ENCODE peak calls at places on chromosomes 4 and X, in four cellular contexts. One of them, this sample, is unnamed.
A peak's percentile ranks its signal among the peaks of the same experiment; 100 is the strongest.

GRCh38 chrX:131746491-131746968 is 202.7 kb downstream of the OR13H1 start:
- DNase-seq in activated naive CD8-positive, alpha-beta T cell treated with anti-CD3 and anti-CD28 coated beads, Interleukin-2, amount 50 U/mL, for 24 hours: no peak
- DNase-seq in activated CD4-positive, alpha-beta T cell treated with anti-CD3 and anti-CD28 coated beads for 36 hours: no peak
- DNase-seq in activated T-cell treated with anti-CD3 and anti-CD28 coated beads for 1 hour: no peak
- DNase-seq in this sample: peak; percentile 40

GRCh38 chr4:125283702-125284279 is 31.0 kb upstream of the FAT4 start:
- DNase-seq in activated CD4-positive, alpha-beta T cell treated with anti-CD3 and anti-CD28 coated beads for 36 hours: peak; percentile 16
- DNase-seq in activated naive CD8-positive, alpha-beta T cell treated with anti-CD3 and anti-CD28 coated beads, Interleukin-2, amount 50 U/mL, for 24 hours: no peak
- DNase-seq in activated T-cell treated with anti-CD3 and anti-CD28 coated beads for 1 hour: no peak
- DNase-seq in this sample: no peak

GRCh38 chr4:89797117-89797516 is 39.8 kb downstream of the SNCA start:
- DNase-seq in activated naive CD8-positive, alpha-beta T cell treated with anti-CD3 and anti-CD28 coated beads, Interleukin-2, amount 50 U/mL, for 24 hours: no peak
- DNase-seq in activated T-cell treated with anti-CD3 and anti-CD28 coated beads for 1 hour: no peak
- DNase-seq in activated CD4-positive, alpha-beta T cell treated with anti-CD3 and anti-CD28 coated beads for 36 hours: no peak
- DNase-seq in this sample: no peak

GRCh38 chr4:96593422-96593821 is 753.5 kb downstream of the PDHA2 start:
- DNase-seq in activated naive CD8-positive, alpha-beta T cell treated with anti-CD3 and anti-CD28 coated beads, Interleukin-2, amount 50 U/mL, for 24 hours: no peak
- DNase-seq in activated CD4-positive, alpha-beta T cell treated with anti-CD3 and anti-CD28 coated beads for 36 hours: no peak
- DNase-seq in activated T-cell treated with anti-CD3 and anti-CD28 coated beads for 1 hour: no peak
- DNase-seq in this sample: no peak

GRCh38 chr4:77862478-77863216 is at the start of gene MRPL1:
- DNase-seq in activated naive CD8-positive, alpha-beta T cell treated with anti-CD3 and anti-CD28 coated beads, Interleukin-2, amount 50 U/mL, for 24 hours: peak; percentile 86
- DNase-seq in activated CD4-positive, alpha-beta T cell treated with anti-CD3 and anti-CD28 coated beads for 36 hours: peak; percentile 92
- DNase-seq in activated T-cell treated with anti-CD3 and anti-CD28 coated beads for 1 hour: peak; percentile 78
- DNase-seq in this sample: peak; percentile 93

GRCh38 chr4:1417522-1418390 is 11.5 kb upstream of the NKX1-1 start:
- DNase-seq in activated naive CD8-positive, alpha-beta T cell treated with anti-CD3 and anti-CD28 coated beads, Interleukin-2, amount 50 U/mL, for 24 hours: peak; percentile 1
- DNase-seq in activated T-cell treated with anti-CD3 and anti-CD28 coated beads for 1 hour: no peak
- DNase-seq in activated CD4-positive, alpha-beta T cell treated with anti-CD3 and anti-CD28 coated beads for 36 hours: no peak
- DNase-seq in this sample: no peak

GRCh38 chr4:182192511-182193181 is 50.6 kb upstream of the TENM3 start:
- DNase-seq in activated CD4-positive, alpha-beta T cell treated with anti-CD3 and anti-CD28 coated beads for 36 hours: no peak
- DNase-seq in activated T-cell treated with anti-CD3 and anti-CD28 coated beads for 1 hour: no peak
- DNase-seq in activated naive CD8-positive, alpha-beta T cell treated with anti-CD3 and anti-CD28 coated beads, Interleukin-2, amount 50 U/mL, for 24 hours: no peak
- DNase-seq in this sample: no peak

GRCh38 chrX:20061869-20062254 is 54.8 kb downstream of the MAP7D2 start:
- DNase-seq in activated CD4-positive, alpha-beta T cell treated with anti-CD3 and anti-CD28 coated beads for 36 hours: no peak
- DNase-seq in activated T-cell treated with anti-CD3 and anti-CD28 coated beads for 1 hour: no peak
- DNase-seq in activated naive CD8-positive, alpha-beta T cell treated with anti-CD3 and anti-CD28 coated beads, Interleukin-2, amount 50 U/mL, for 24 hours: no peak
- DNase-seq in this sample: no peak

GRCh38 chr4:10619220-10619619 is 65.3 kb downstream of the CLNK start:
- DNase-seq in activated CD4-positive, alpha-beta T cell treated with anti-CD3 and anti-CD28 coated beads for 36 hours: no peak
- DNase-seq in activated T-cell treated with anti-CD3 and anti-CD28 coated beads for 1 hour: no peak
- DNase-seq in activated naive CD8-positive, alpha-beta T cell treated with anti-CD3 and anti-CD28 coated beads, Interleukin-2, amount 50 U/mL, for 24 hours: no peak
- DNase-seq in this sample: no peak

GRCh38 chrX:130758072-130758471 is 144.9 kb downstream of the ENOX2 start:
- DNase-seq in activated CD4-positive, alpha-beta T cell treated with anti-CD3 and anti-CD28 coated beads for 36 hours: no peak
- DNase-seq in activated T-cell treated with anti-CD3 and anti-CD28 coated beads for 1 hour: no peak
- DNase-seq in activated naive CD8-positive, alpha-beta T cell treated with anti-CD3 and anti-CD28 coated beads, Interleukin-2, amount 50 U/mL, for 24 hours: no peak
- DNase-seq in this sample: no peak

GRCh38 chr4:157763490-157763889 is 409.3 kb downstream of the GASK1B start:
- DNase-seq in activated naive CD8-positive, alpha-beta T cell treated with anti-CD3 and anti-CD28 coated beads, Interleukin-2, amount 50 U/mL, for 24 hours: no peak
- DNase-seq in activated CD4-positive, alpha-beta T cell treated with anti-CD3 and anti-CD28 coated beads for 36 hours: no peak
- DNase-seq in activated T-cell treated with anti-CD3 and anti-CD28 coated beads for 1 hour: no peak
- DNase-seq in this sample: no peak

GRCh38 chr4:148795156-148795864 is 353.1 kb upstream of the NR3C2 start:
- DNase-seq in activated T-cell treated with anti-CD3 and anti-CD28 coated beads for 1 hour: no peak
- DNase-seq in activated naive CD8-positive, alpha-beta T cell treated with anti-CD3 and anti-CD28 coated beads, Interleukin-2, amount 50 U/mL, for 24 hours: no peak
- DNase-seq in activated CD4-positive, alpha-beta T cell treated with anti-CD3 and anti-CD28 coated beads for 36 hours: no peak
- DNase-seq in this sample: no peak

GRCh38 chr4:36208884-36209473 is 35.3 kb downstream of the ARAP2 start:
- DNase-seq in activated naive CD8-positive, alpha-beta T cell treated with anti-CD3 and anti-CD28 coated beads, Interleukin-2, amount 50 U/mL, for 24 hours: peak; percentile 34
- DNase-seq in activated T-cell treated with anti-CD3 and anti-CD28 coated beads for 1 hour: no peak
- DNase-seq in activated CD4-positive, alpha-beta T cell treated with anti-CD3 and anti-CD28 coated beads for 36 hours: peak; percentile 51
- DNase-seq in this sample: no peak

GRCh38 chrX:47311857-47312774 is 58.3 kb upstream of the ZNF157 start:
- DNase-seq in activated T-cell treated with anti-CD3 and anti-CD28 coated beads for 1 hour: peak; percentile 20
- DNase-seq in activated CD4-positive, alpha-beta T cell treated with anti-CD3 and anti-CD28 coated beads for 36 hours: peak; percentile 74
- DNase-seq in activated naive CD8-positive, alpha-beta T cell treated with anti-CD3 and anti-CD28 coated beads, Interleukin-2, amount 50 U/mL, for 24 hours: peak; percentile 37
- DNase-seq in this sample: no peak

GRCh38 chr4:49032440-49033161 is 46.5 kb downstream of the CWH43 start:
- DNase-seq in activated naive CD8-positive, alpha-beta T cell treated with anti-CD3 and anti-CD28 coated beads, Interleukin-2, amount 50 U/mL, for 24 hours: peak; percentile 22
- DNase-seq in activated T-cell treated with anti-CD3 and anti-CD28 coated beads for 1 hour: no peak
- DNase-seq in activated CD4-positive, alpha-beta T cell treated with anti-CD3 and anti-CD28 coated beads for 36 hours: peak; percentile 51
- DNase-seq in this sample: no peak

GRCh38 chrX:51779306-51779705 is 36.1 kb downstream of the GSPT2 start:
- DNase-seq in activated naive CD8-positive, alpha-beta T cell treated with anti-CD3 and anti-CD28 coated beads, Interleukin-2, amount 50 U/mL, for 24 hours: no peak
- DNase-seq in activated T-cell treated with anti-CD3 and anti-CD28 coated beads for 1 hour: no peak
- DNase-seq in activated CD4-positive, alpha-beta T cell treated with anti-CD3 and anti-CD28 coated beads for 36 hours: no peak
- DNase-seq in this sample: no peak

GRCh38 chr4:25081866-25082471 is 51.2 kb upstream of the LGI2 start:
- DNase-seq in activated naive CD8-positive, alpha-beta T cell treated with anti-CD3 and anti-CD28 coated beads, Interleukin-2, amount 50 U/mL, for 24 hours: no peak
- DNase-seq in activated CD4-positive, alpha-beta T cell treated with anti-CD3 and anti-CD28 coated beads for 36 hours: no peak
- DNase-seq in activated T-cell treated with anti-CD3 and anti-CD28 coated beads for 1 hour: no peak
- DNase-seq in this sample: no peak

GRCh38 chr4:165016971-165017370 is 14.8 kb upstream of the TRIM60 start:
- DNase-seq in activated CD4-positive, alpha-beta T cell treated with anti-CD3 and anti-CD28 coated beads for 36 hours: no peak
- DNase-seq in activated naive CD8-positive, alpha-beta T cell treated with anti-CD3 and anti-CD28 coated beads, Interleukin-2, amount 50 U/mL, for 24 hours: no peak
- DNase-seq in activated T-cell treated with anti-CD3 and anti-CD28 coated beads for 1 hour: no peak
- DNase-seq in this sample: no peak

GRCh38 chr4:88823058-88823919 is 125.7 kb upstream of the NAP1L5 start:
- DNase-seq in activated naive CD8-positive, alpha-beta T cell treated with anti-CD3 and anti-CD28 coated beads, Interleukin-2, amount 50 U/mL, for 24 hours: peak; percentile 58
- DNase-seq in activated T-cell treated with anti-CD3 and anti-CD28 coated beads for 1 hour: peak; percentile 34
- DNase-seq in activated CD4-positive, alpha-beta T cell treated with anti-CD3 and anti-CD28 coated beads for 36 hours: peak; percentile 83
- DNase-seq in this sample: peak; percentile 75

GRCh38 chrX:42073468-42073867 is 150.1 kb upstream of the CASK start:
- DNase-seq in activated T-cell treated with anti-CD3 and anti-CD28 coated beads for 1 hour: no peak
- DNase-seq in activated naive CD8-positive, alpha-beta T cell treated with anti-CD3 and anti-CD28 coated beads, Interleukin-2, amount 50 U/mL, for 24 hours: no peak
- DNase-seq in activated CD4-positive, alpha-beta T cell treated with anti-CD3 and anti-CD28 coated beads for 36 hours: no peak
- DNase-seq in this sample: no peak

GRCh38 chr4:2756691-2757350 is 685 bp upstream of the TNIP2 start:
- DNase-seq in activated CD4-positive, alpha-beta T cell treated with anti-CD3 and anti-CD28 coated beads for 36 hours: no peak
- DNase-seq in activated T-cell treated with anti-CD3 and anti-CD28 coated beads for 1 hour: no peak
- DNase-seq in activated naive CD8-positive, alpha-beta T cell treated with anti-CD3 and anti-CD28 coated beads, Interleukin-2, amount 50 U/mL, for 24 hours: no peak
- DNase-seq in this sample: no peak

This sample was measured in DMS79.